ENCODE peak calls at places on chromosome 19, in six cellular contexts. F is stomach; L is thoracic aorta; R is neural crest cell; Z is ascending aorta; E is CD8-positive, alpha-beta T cell. G is an unnamed sample.

GRCh38 chr19:48997972-48998371 is 4.3 kb downstream of the RUVBL2 start:
- DNase-seq in F (peak), L (no peak), R (peak), Z (no peak), E (peak), G (no peak)

GRCh38 chr19:7636691-7637373 is at the start of gene STXBP2:
- DNase-seq in F (peak), L (no peak), R (no peak), Z (peak), E (peak), G (peak)

GRCh38 chr19:48489608-48490216 is 20.5 kb downstream of the CYTH2 start:
- DNase-seq in F (peak), L (no peak), R (peak), Z (no peak), E (peak), G (no peak)

GRCh38 chr19:28208745-28209144 is 1004.2 kb downstream of the UQCRFS1 start:
- DNase-seq in F (no peak), L (no peak), R (no peak), Z (no peak), E (no peak), G (no peak)

GRCh38 chr19:50534478-50534877 is 20.8 kb upstream of the ASPDH start:
- DNase-seq in F (no peak), L (no peak), R (no peak), Z (no peak), E (no peak), G (no peak)

GRCh38 chr19:32650671-32651070 is 24.3 kb downstream of the ANKRD27 start:
- DNase-seq in F (no peak), L (no peak), R (no peak), Z (no peak), E (no peak), G (no peak)

GRCh38 chr19:20233105-20233504 is 66.1 kb downstream of the ZNF486 start:
- DNase-seq in F (peak), L (no peak), R (no peak), Z (no peak), E (no peak), G (no peak)

GRCh38 chr19:7004313-7004931 is 16.8 kb downstream of the MBD3L2B start:
- DNase-seq in F (no peak), L (no peak), R (peak), Z (no peak), E (no peak), G (no peak)

GRCh38 chr19:55383789-55384575 is at the start of gene TMEM238:
- DNase-seq in F (peak), L (no peak), R (no peak), Z (no peak), E (peak), G (no peak)

GRCh38 chr19:2561221-2561620 is 85.3 kb downstream of the GADD45B start:
- DNase-seq in F (no peak), L (no peak), R (no peak), Z (no peak), E (no peak), G (no peak)

DNA sequence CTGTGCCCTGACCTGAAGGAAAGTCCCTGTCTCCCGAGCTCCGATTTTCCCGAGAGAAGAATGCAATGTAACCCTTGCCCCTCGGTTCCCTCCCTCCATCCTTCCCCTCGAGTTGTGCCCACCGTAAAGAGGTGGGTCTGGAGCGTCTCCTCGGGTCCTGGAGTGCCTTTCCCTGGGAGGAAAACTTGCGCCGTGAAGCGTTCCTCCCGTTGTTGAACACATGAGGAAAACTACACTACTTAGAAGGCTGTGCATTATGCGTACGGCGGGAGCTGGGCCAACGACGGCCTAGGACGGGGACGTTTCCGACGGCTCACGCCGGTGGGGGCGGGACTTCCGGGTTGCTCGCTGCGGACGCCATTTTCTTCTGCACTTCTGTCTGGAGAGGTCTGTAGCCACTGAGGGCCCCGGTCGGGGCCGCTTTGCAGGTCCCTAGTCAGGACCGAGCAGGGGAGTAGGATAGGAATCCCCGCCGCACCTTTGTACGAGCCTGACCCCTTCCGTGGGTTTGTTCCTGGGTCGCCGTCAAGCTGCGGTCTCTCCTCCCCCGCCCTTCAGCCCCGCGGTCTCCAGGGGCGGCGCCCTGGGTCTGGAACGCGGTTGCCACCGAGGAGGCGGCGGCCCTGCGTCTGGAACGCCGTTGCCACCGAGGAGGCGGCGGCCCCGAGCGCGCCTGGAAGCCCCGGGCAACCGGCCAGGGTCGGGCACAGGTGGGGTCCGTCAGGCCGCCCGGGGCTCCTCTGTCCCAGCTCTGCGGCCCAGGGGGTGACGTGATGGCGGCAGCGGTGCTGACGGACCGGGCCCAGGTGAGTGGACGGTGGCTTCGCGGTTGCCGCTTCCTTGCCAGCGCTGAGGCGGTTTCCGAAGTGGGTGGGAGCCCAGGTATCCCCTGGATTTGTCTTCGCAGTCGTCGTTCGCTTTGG is at the start of gene ZNF264:
- DNase-seq in F (peak), L (peak), R (peak), Z (peak), E (peak), G (peak)
- TF ChIP-seq CTCF in F (no peak), L (no peak), R (no peak), Z (no peak), E (no peak), G (no peak)

GRCh38 chr19:11551603-11552235 is 7.3 kb downstream of the ELOF1 start:
- DNase-seq in F (no peak), L (no peak), R (no peak), Z (no peak), E (no peak), G (no peak)
- TF ChIP-seq CTCF in F (no peak), L (no peak), R (peak), Z (peak), E (no peak), G (no peak)

GRCh38 chr19:1377965-1378785 is 5.5 kb upstream of the NDUFS7 start:
- DNase-seq in F (no peak), L (no peak), R (no peak), Z (no peak), E (no peak), G (no peak)
- TF ChIP-seq CTCF in F (no peak), L (no peak), R (peak), Z (no peak), E (no peak), G (no peak)

GRCh38 chr19:41746593-41747227 is 8.6 kb upstream of the CEACAM6 start:
- DNase-seq in F (peak), L (no peak), R (no peak), Z (no peak), E (peak), G (peak)
- TF ChIP-seq CTCF in F (peak), L (no peak), R (peak), Z (no peak), E (peak), G (no peak)